ENCODE peak calls at places on chromosomes 4 and X, in ten cellular contexts. P is activated gamma-delta T cell treated with Interleukin-2 at 50 U/mL for 16 hours; Q is stimulated activated CD4-positive, alpha-beta T cell treated with anti-CD3 and anti-CD28 coated beads, TNF-alpha, amount 100 ng/mL, for 1 hour; H is MCF 10A; D is CD4-positive, CD25-positive, alpha-beta regulatory T cell; V is amniotic stem cell; G is AG08396; O is CD8-positive, alpha-beta memory T cell; S is psoas muscle; T is foreskin melanocyte. F is an unnamed sample.

GRCh38 chrX:71603618-71604017 is 14.7 kb downstream of the CXCR3 start:
- DNase-seq in P (no peak), Q (no peak), H (no peak), D (no peak), V (no peak), G (no peak), O (no peak), S (no peak), T (no peak), F (no peak)

GRCh38 chrX:68196939-68197791 is 236.1 kb downstream of the OPHN1 start:
- DNase-seq in P (peak), Q (no peak), H (peak), D (peak), V (peak), G (peak), O (no peak), S (no peak), T (peak), F (no peak)

GRCh38 chr4:8070751-8071718 is 87.6 kb downstream of the ABLIM2 start:
- DNase-seq in P (no peak), Q (no peak), H (no peak), D (no peak), V (no peak), G (no peak), O (no peak), S (peak), T (no peak), F (no peak)

GRCh38 chrX:30887721-30888120 is 1.3 kb downstream of the TAB3 start:
- DNase-seq in P (no peak), Q (no peak), H (no peak), D (no peak), V (no peak), G (no peak), O (no peak), S (no peak), T (no peak), F (no peak)

GRCh38 chrX:135477576-135477975 is 42.9 kb upstream of the INTS6L start:
- DNase-seq in P (peak), Q (no peak), H (peak), D (no peak), V (no peak), G (peak), O (no peak), S (no peak), T (peak), F (peak)

GRCh38 chrX:36159254-36159653 is 239.7 kb downstream of the CFAP47 start:
- DNase-seq in P (no peak), Q (no peak), H (no peak), D (no peak), V (no peak), G (no peak), O (no peak), S (no peak), T (no peak), F (no peak)

GRCh38 chrX:79096339-79096638 is 48.2 kb upstream of the GPR174 start:
- DNase-seq in P (no peak), Q (no peak), H (no peak), D (no peak), V (no peak), G (no peak), O (no peak), S (no peak), T (no peak), F (no peak)

GRCh38 chr4:94446386-94446785 is 5.4 kb upstream of the PDLIM5 start:
- DNase-seq in P (no peak), Q (no peak), H (peak), D (no peak), V (peak), G (no peak), O (no peak), S (no peak), T (peak), F (no peak)

GRCh38 chr4:151711680-151712079 is 49.1 kb downstream of the GATB start:
- DNase-seq in P (no peak), Q (no peak), H (no peak), D (no peak), V (no peak), G (no peak), O (no peak), S (no peak), T (no peak), F (no peak)

GRCh38 chr4:156374069-156374468 is 420.4 kb upstream of the CTSO start:
- DNase-seq in P (no peak), Q (no peak), H (no peak), D (no peak), V (no peak), G (no peak), O (no peak), S (no peak), T (no peak), F (no peak)

GRCh38 chr4:88033309-88033708 is 25.9 kb downstream of the PKD2 start:
- DNase-seq in P (peak), Q (no peak), H (peak), D (peak), V (no peak), G (peak), O (no peak), S (no peak), T (peak), F (no peak)

F was measured in SK-N-MC.